ENCODE peak calls at places on chromosome 22, in ten cellular contexts. F, G, R, L, C, T, U, I, V and Z are unnamed samples.

GRCh38 chr22:49018601-49019000 is 809.1 kb downstream of the BRD1 start:
- DNase-seq in V (no peak), U (no peak), T (peak), F (no peak), R (no peak), C (peak), I (no peak), L (no peak), G (no peak), Z (no peak)

GRCh38 chr22:35476341-35476740 is 64.3 kb upstream of the RASD2 start:
- DNase-seq in G (no peak), U (no peak), R (no peak), V (no peak), T (no peak), L (no peak), I (peak), C (no peak), F (no peak), Z (no peak)

GRCh38 chr22:35275580-35275979 is 18.3 kb downstream of the HMGXB4 start:
- DNase-seq in T (no peak), L (no peak), F (no peak), I (no peak), R (no peak), G (no peak), V (peak), C (no peak), U (no peak), Z (no peak)

GRCh38 chr22:32325811-32326237 is 31.8 kb upstream of the RFPL3 start:
- DNase-seq in T (peak), C (no peak), V (no peak), L (no peak), I (no peak), F (no peak), U (no peak), R (no peak), G (no peak), Z (no peak)

GRCh38 chr22:50437511-50438304 is 37.1 kb downstream of the SBF1 start:
- DNase-seq in C (no peak), T (no peak), G (no peak), R (no peak), I (no peak), F (no peak), U (no peak), L (no peak), V (no peak), Z (no peak)

GRCh38 chr22:18114495-18114894 is 3.9 kb downstream of the TUBA8 start:
- DNase-seq in R (no peak), L (no peak), T (no peak), C (no peak), F (no peak), U (no peak), G (no peak), I (no peak), V (no peak), Z (no peak)

GRCh38 chr22:41021039-41021654 is 70.0 kb downstream of the RBX1 start:
- DNase-seq in L (peak), C (no peak), G (peak), V (peak), F (no peak), I (peak), U (peak), R (peak), T (peak), Z (no peak)

GRCh38 chr22:31952459-31952858 is 8.1 kb downstream of the YWHAH start:
- DNase-seq in L (no peak), G (no peak), U (no peak), T (no peak), R (no peak), F (peak), C (no peak), V (peak), I (no peak), Z (no peak)

GRCh38 chr22:50529416-50530279 is at the start of gene TYMP:
- DNase-seq in G (peak), V (no peak), U (peak), C (peak), R (peak), T (peak), I (peak), L (no peak), F (peak), Z (peak)

GRCh38 chr22:22322792-22323191 is 78.2 kb downstream of the VPREB1 start:
- DNase-seq in R (no peak), T (no peak), U (no peak), V (no peak), F (no peak), I (no peak), G (no peak), C (no peak), L (no peak), Z (no peak)

GRCh38 chr22:32796865-32797573 is 4.5 kb upstream of the TIMP3 start:
- DNase-seq in T (peak), F (peak), L (peak), R (peak), I (peak), U (peak), V (peak), C (peak), G (peak), Z (peak)

GRCh38 chr22:24485170-24485569 is 10.0 kb upstream of the UPB1 start:
- DNase-seq in I (no peak), T (no peak), C (no peak), V (no peak), U (no peak), G (no peak), R (no peak), L (no peak), F (no peak), Z (no peak)

GRCh38 chr22:41523464-41524221 is 20.6 kb downstream of the POLR3H start:
- DNase-seq in C (peak), F (peak), G (no peak), T (no peak), R (no peak), U (no peak), V (no peak), L (no peak), I (no peak), Z (no peak)

GRCh38 chr22:25051073-25051472 is 98.6 kb downstream of the KIAA1671 start:
- DNase-seq in T (no peak), C (no peak), G (no peak), V (no peak), L (no peak), I (no peak), U (peak), R (no peak), F (no peak), Z (no peak)

GRCh38 chr22:23509571-23510302 is 70.4 kb downstream of the IGLL1 start:
- DNase-seq in C (no peak), U (no peak), R (no peak), I (peak), G (no peak), V (no peak), L (no peak), F (peak), T (peak), Z (no peak)

GRCh38 chr22:22745225-22746060 is 101.0 kb downstream of the GGTLC2 start:
- DNase-seq in G (no peak), R (no peak), V (no peak), C (no peak), L (peak), U (peak), F (peak), T (peak), I (peak), Z (peak)

GRCh38 chr22:24432059-24432853 is 4.9 kb downstream of the ADORA2A start:
- DNase-seq in L (no peak), C (peak), I (peak), R (peak), V (peak), U (no peak), F (peak), T (peak), G (no peak), Z (peak)

GRCh38 chr22:49969751-49970527 is 9.4 kb downstream of the PIM3 start:
- DNase-seq in F (no peak), T (peak), C (peak), I (no peak), V (no peak), U (no peak), R (peak), G (peak), L (no peak), Z (no peak)

GRCh38 chr22:23353004-23353403 is 172.7 kb downstream of the BCR start:
- DNase-seq in R (no peak), T (no peak), V (no peak), F (no peak), I (no peak), U (no peak), G (no peak), L (no peak), C (no peak), Z (no peak)

GRCh38 chr22:29071261-29072045 is 1.4 kb upstream of the KREMEN1 start:
- DNase-seq in G (peak), R (peak), V (peak), I (peak), L (peak), T (peak), U (peak), C (peak), F (no peak), Z (peak)

GRCh38 chr22:17369553-17370035 is 334 bp downstream of the CECR2 start:
- DNase-seq in F (peak), C (peak), R (no peak), T (peak), U (peak), G (peak), L (peak), I (peak), V (no peak), Z (no peak)

GRCh38 chr22:24208012-24208749 is 26.9 kb downstream of the SUSD2 start:
- DNase-seq in C (no peak), F (peak), I (peak), R (no peak), G (no peak), L (no peak), V (peak), U (no peak), T (no peak), Z (peak)

GRCh38 chr22:47847281-47847890 is 1084.9 kb downstream of the TBC1D22A start:
- DNase-seq in U (no peak), C (no peak), R (no peak), T (no peak), L (no peak), V (no peak), F (no peak), I (no peak), G (no peak), Z (no peak)

GRCh38 chr22:50691521-50691920 is 18.9 kb downstream of the SHANK3 start:
- DNase-seq in R (no peak), V (no peak), F (peak), G (peak), L (peak), C (no peak), U (peak), I (no peak), T (no peak), Z (peak)

GRCh38 chr22:49589811-49590210 is 237.9 kb downstream of the BRD1 start:
- DNase-seq in I (no peak), T (no peak), R (no peak), V (no peak), L (no peak), U (no peak), C (no peak), G (no peak), F (no peak), Z (no peak)

GRCh38 chr22:47367993-47368945 is 605.8 kb downstream of the TBC1D22A start:
- DNase-seq in T (no peak), L (no peak), V (no peak), R (no peak), F (no peak), G (no peak), I (no peak), C (no peak), U (no peak), Z (no peak)

GRCh38 chr22:21961886-21962654 is 9.4 kb upstream of the PPM1F start:
- DNase-seq in R (no peak), F (peak), C (peak), L (no peak), I (no peak), V (no peak), T (no peak), G (no peak), U (no peak), Z (peak)

GRCh38 chr22:24591286-24591830 is 1.5 kb downstream of the LRRC75B start:
- DNase-seq in I (no peak), T (no peak), G (no peak), L (no peak), V (no peak), R (no peak), U (no peak), F (no peak), C (no peak), Z (no peak)

GRCh38 chr22:32911526-32911925 is 110.0 kb downstream of the TIMP3 start:
- DNase-seq in L (peak), T (no peak), G (no peak), F (no peak), C (no peak), V (no peak), U (no peak), R (no peak), I (peak), Z (no peak)

GRCh38 chr22:48451891-48452290 is 1375.8 kb downstream of the BRD1 start:
- DNase-seq in T (no peak), R (no peak), F (no peak), U (no peak), L (no peak), V (no peak), C (no peak), I (no peak), G (no peak), Z (no peak)

GRCh38 chr22:31730344-31730711 is 19.6 kb downstream of the PRR14L start:
- DNase-seq in T (no peak), G (no peak), L (no peak), U (no peak), F (no peak), V (no peak), R (no peak), I (no peak), C (no peak), Z (no peak)

GRCh38 chr22:24060375-24060788 is 49.3 kb downstream of the CABIN1 start:
- DNase-seq in V (no peak), T (no peak), C (no peak), I (peak), F (peak), G (no peak), R (no peak), L (no peak), U (no peak), Z (no peak)

GRCh38 chr22:23822101-23822671 is 16.6 kb downstream of the DERL3 start:
- DNase-seq in C (no peak), R (no peak), F (no peak), G (no peak), U (no peak), V (no peak), T (peak), I (no peak), L (no peak), Z (no peak)

GRCh38 chr22:32473388-32473952 is 1.1 kb upstream of the FBXO7 start:
- DNase-seq in L (peak), R (no peak), I (peak), V (peak), F (peak), G (no peak), U (peak), C (no peak), T (peak), Z (peak)

GRCh38 chr22:21797444-21798221 is 62.0 kb upstream of the YPEL1 start:
- DNase-seq in I (peak), L (no peak), R (no peak), T (no peak), G (no peak), V (no peak), F (peak), C (no peak), U (no peak), Z (no peak)

GRCh38 chr22:30413001-30413400 is 12.6 kb upstream of the MTFP1 start:
- DNase-seq in G (no peak), V (no peak), U (no peak), T (no peak), R (no peak), L (no peak), C (no peak), I (no peak), F (no peak), Z (no peak)
- TF ChIP-seq CTCF in G (no peak), V (no peak), U (no peak), T (no peak), R (no peak), L (no peak), C (no peak), I (no peak), F (no peak), Z (no peak)

DNA sequence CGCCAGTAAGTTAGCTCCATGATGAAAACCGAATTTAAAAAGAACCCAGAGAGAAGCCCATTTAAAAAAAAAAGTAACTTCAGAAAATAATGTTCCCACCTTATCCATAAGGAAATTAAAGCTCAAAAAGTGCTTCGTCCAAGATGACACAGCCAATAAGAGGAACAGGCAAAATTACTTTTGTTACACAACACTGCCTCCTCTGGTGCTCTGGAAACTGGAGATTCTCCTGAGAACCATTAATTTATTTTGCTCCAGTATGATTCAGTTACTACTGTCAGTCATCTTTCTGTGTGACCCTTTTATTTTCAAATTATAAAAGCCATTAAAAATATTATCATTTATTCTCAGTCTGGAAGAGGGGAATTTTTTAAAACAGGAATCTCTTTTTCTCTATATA is 2.0 kb downstream of the IFT27 start:
- DNase-seq in G (no peak), F (peak), C (no peak), I (peak), L (no peak), R (no peak), T (no peak), V (no peak), U (no peak), Z (no peak)
- TF ChIP-seq CTCF in G (peak), F (peak), C (no peak), I (peak), L (peak), R (peak), T (peak), V (peak), U (peak), Z (no peak)

GRCh38 chr22:26642465-26643367 is 14.7 kb upstream of the MIAT start:
- DNase-seq in L (no peak), G (no peak), F (no peak), T (no peak), I (peak), U (peak), C (peak), V (no peak), R (peak), Z (no peak)
- TF ChIP-seq CTCF in L (no peak), G (no peak), F (no peak), T (peak), I (no peak), U (peak), C (no peak), V (no peak), R (peak), Z (no peak)

GRCh38 chr22:19122752-19123492 is 710 bp upstream of the DGCR2 start:
- DNase-seq in V (no peak), T (no peak), U (no peak), F (peak), I (peak), L (no peak), G (no peak), C (peak), R (no peak), Z (peak)

GRCh38 chr22:19119949-19120348 is 2.3 kb downstream of the DGCR2 start:
- DNase-seq in V (no peak), G (no peak), F (no peak), T (no peak), U (no peak), L (no peak), R (no peak), I (no peak), C (no peak), Z (no peak)

GRCh38 chr22:19122143-19122751 is at the start of gene DGCR2:
- DNase-seq in U (peak), V (peak), T (peak), C (peak), I (peak), R (peak), F (peak), G (peak), L (peak), Z (peak)

GRCh38 chr22:19120829-19121630 is 1.2 kb downstream of the DGCR2 start:
- DNase-seq in U (no peak), C (peak), L (peak), G (peak), R (no peak), T (peak), V (peak), F (peak), I (peak), Z (peak)

DNA sequence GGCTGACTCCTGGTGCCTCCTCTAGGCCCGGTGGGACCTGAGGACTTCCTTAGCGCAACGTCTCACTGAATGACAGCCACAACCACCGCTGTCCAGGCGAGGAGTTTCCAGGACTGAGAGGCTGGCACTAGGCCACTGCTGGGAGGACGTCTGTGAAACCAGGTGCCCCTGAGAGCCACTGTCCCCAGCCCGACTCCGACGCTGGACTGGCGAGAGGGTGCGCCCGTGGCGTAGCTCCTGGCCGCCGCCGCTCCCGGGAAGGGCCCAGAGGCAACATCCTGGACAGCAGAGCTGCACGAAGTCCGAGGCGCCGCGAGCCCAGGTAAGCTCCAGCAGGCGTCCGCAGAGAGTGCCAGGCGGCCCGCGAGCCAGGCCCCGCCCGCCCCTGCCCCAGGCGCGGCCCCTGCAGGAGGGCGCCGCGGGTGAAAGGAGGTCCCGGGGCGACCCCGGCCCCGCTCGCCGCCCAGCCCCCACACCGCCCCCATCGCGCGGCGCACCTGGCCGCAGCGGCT is 525 bp downstream of the DGCR2 start:
- DNase-seq in U (peak), L (peak), F (peak), I (peak), R (peak), C (peak), V (peak), T (peak), G (peak), Z (peak)
- TF ChIP-seq CTCF in U (no peak), L (no peak), F (no peak), I (no peak), R (peak), C (no peak), V (no peak), T (no peak), G (no peak), Z (no peak)

GRCh38 chr22:43270314-43270908 is 72.8 kb downstream of the SCUBE1 start:
- DNase-seq in T (no peak), I (no peak), R (no peak), G (no peak), V (no peak), C (no peak), U (peak), L (no peak), F (no peak), Z (peak)
- TF ChIP-seq CTCF in T (no peak), I (no peak), R (peak), G (no peak), V (no peak), C (no peak), U (peak), L (peak), F (peak), Z (peak)

DNA sequence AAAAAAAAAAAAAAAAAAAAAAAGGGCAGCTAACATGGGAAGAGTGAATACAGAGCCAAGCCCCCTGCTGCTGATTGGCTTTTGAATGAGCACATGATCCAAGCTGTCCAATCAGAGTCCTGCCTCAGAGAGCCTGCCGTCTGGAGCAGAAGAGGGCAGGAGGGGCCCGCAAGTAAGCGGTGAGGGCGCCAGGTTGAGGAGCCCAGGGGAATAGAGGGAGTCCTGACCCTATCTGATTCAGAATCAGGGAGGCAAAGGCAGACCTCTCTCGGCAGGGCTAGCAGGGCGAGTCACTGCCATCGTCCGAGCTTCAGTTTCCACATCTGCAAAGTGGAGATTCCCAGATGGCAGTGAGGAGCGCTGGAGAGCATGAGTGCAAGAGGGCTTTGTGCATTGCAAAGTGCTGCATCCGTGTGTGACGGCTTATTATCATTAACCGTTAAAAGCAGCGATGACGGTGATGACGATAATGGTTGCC is 68.8 kb upstream of the ATXN10 start:
- DNase-seq in G (no peak), L (no peak), R (no peak), C (no peak), V (peak), T (peak), U (peak), F (peak), I (no peak), Z (no peak)
- TF ChIP-seq CTCF in G (no peak), L (no peak), R (no peak), C (no peak), V (no peak), T (no peak), U (no peak), F (no peak), I (no peak), Z (no peak)